ENCODE peak calls at places on chromosomes 16 and 17, in eight cellular contexts. J is BJ, L is fibroblast of gingiva, M is aorta, O is substantia nigra, C is thoracic aorta, K is EL, W is HuH-7. S is an unnamed sample.

GRCh38 chr16:10529895-10530669 is 50.3 kb downstream of the EMP2 start:
- DNase-seq in J (no peak), L (no peak), M (no peak), O (no peak), C (no peak), K (no peak), W (no peak), S (no peak)

GRCh38 chr17:72506773-72507172 is 386.0 kb downstream of the SOX9 start:
- DNase-seq in J (no peak), L (no peak), M (no peak), O (no peak), C (no peak), K (no peak), W (no peak), S (no peak)

GRCh38 chr17:13864551-13864950 is 204.8 kb upstream of the COX10 start:
- DNase-seq in J (peak), L (peak), M (no peak), O (no peak), C (no peak), K (peak), W (no peak), S (no peak)

GRCh38 chr16:88455610-88456355 is 2.7 kb downstream of the ZFPM1 start:
- DNase-seq in J (no peak), L (peak), M (no peak), O (no peak), C (no peak), K (peak), W (peak), S (peak)

GRCh38 chr17:42392664-42393415 is 4.6 kb upstream of the STAT3 start:
- DNase-seq in J (no peak), L (no peak), M (no peak), O (no peak), C (no peak), K (no peak), W (no peak), S (no peak)

GRCh38 chr16:12131755-12132154 is 155.2 kb downstream of the SNX29 start:
- DNase-seq in J (no peak), L (no peak), M (no peak), O (no peak), C (no peak), K (no peak), W (no peak), S (no peak)

GRCh38 chr17:48871551-48872351 is 20.8 kb upstream of the ATP5MC1 start:
- DNase-seq in J (no peak), L (no peak), M (no peak), O (no peak), C (no peak), K (no peak), W (peak), S (no peak)

GRCh38 chr16:66300501-66300900 is 66.0 kb upstream of the CDH5 start:
- DNase-seq in J (no peak), L (no peak), M (no peak), O (no peak), C (no peak), K (no peak), W (no peak), S (no peak)

GRCh38 chr16:56424791-56425438 is 430 bp downstream of the AMFR start:
- DNase-seq in J (no peak), L (no peak), M (peak), O (peak), C (no peak), K (peak), W (peak), S (no peak)

GRCh38 chr17:38601539-38602351 is 4.0 kb downstream of the SRCIN1 start:
- DNase-seq in J (no peak), L (no peak), M (no peak), O (no peak), C (no peak), K (no peak), W (peak), S (peak)

GRCh38 chr16:78198299-78198698 is 98.8 kb downstream of the WWOX start:
- DNase-seq in J (no peak), L (no peak), M (no peak), O (no peak), C (no peak), K (no peak), W (no peak), S (no peak)

GRCh38 chr17:34076743-34077631 is 178.1 kb upstream of the CCL2 start:
- DNase-seq in J (no peak), L (no peak), M (no peak), O (no peak), C (no peak), K (no peak), W (no peak), S (no peak)

GRCh38 chr17:6914711-6915110 is 81.1 kb upstream of the ALOX12 start:
- DNase-seq in J (no peak), L (peak), M (no peak), O (no peak), C (no peak), K (peak), W (no peak), S (no peak)

GRCh38 chr16:72168365-72168764 is 3.6 kb downstream of the PMFBP1 start:
- DNase-seq in J (no peak), L (no peak), M (no peak), O (no peak), C (no peak), K (no peak), W (no peak), S (no peak)

GRCh38 chr17:72270530-72270929 is 149.7 kb downstream of the SOX9 start:
- DNase-seq in J (no peak), L (peak), M (peak), O (no peak), C (no peak), K (peak), W (no peak), S (peak)

GRCh38 chr16:23248261-23249194 is 53.6 kb upstream of the SCNN1B start:
- DNase-seq in J (no peak), L (peak), M (no peak), O (no peak), C (no peak), K (peak), W (no peak), S (no peak)

GRCh38 chr17:3582921-3583320 is 25.3 kb upstream of the TRPV3 start:
- DNase-seq in J (no peak), L (no peak), M (no peak), O (no peak), C (no peak), K (no peak), W (no peak), S (no peak)

GRCh38 chr17:30236807-30237206 is 1.3 kb upstream of the SLC6A4 start:
- DNase-seq in J (no peak), L (peak), M (peak), O (peak), C (peak), K (peak), W (peak), S (peak)

GRCh38 chr16:66616592-66616991 is 12.1 kb downstream of the CMTM3 start:
- DNase-seq in J (no peak), L (no peak), M (no peak), O (no peak), C (no peak), K (no peak), W (no peak), S (no peak)

GRCh38 chr16:27564226-27564625 is 14.3 kb downstream of the KATNIP start:
- DNase-seq in J (no peak), L (no peak), M (no peak), O (no peak), C (no peak), K (no peak), W (no peak), S (no peak)

S was measured in T47D.